ENCODE peak calls at places on chromosome 12, in four cellular contexts. A is K562, P is SK-N-SH, Z is WTC11. G is an unnamed sample.

GRCh38 chr12:16573652-16574077 is 32.3 kb downstream of the LMO3 start:
- DNase-seq in A (no peak), P (no peak), Z (peak), G (no peak)

GRCh38 chr12:107225626-107226025 is 132.3 kb upstream of the CRY1 start:
- DNase-seq in A (no peak), P (no peak), Z (peak), G (no peak)

GRCh38 chr12:111446044-111446581 is 40.4 kb downstream of the SH2B3 start:
- DNase-seq in A (peak), P (peak), Z (peak), G (no peak)

GRCh38 chr12:98955284-98955683 is 310.2 kb downstream of the APAF1 start:
- DNase-seq in A (peak), P (peak), Z (peak), G (no peak)

GRCh38 chr12:11885261-11886038 is 185.3 kb upstream of the BCL2L14 start:
- DNase-seq in A (no peak), P (no peak), Z (no peak), G (no peak)

GRCh38 chr12:120457133-120457532 is 10.9 kb downstream of the GATC start:
- DNase-seq in A (peak), P (peak), Z (peak), G (no peak)

GRCh38 chr12:52187640-52188039 is 4.2 kb downstream of the KRT80 start:
- DNase-seq in A (no peak), P (no peak), Z (no peak), G (no peak)

GRCh38 chr12:117134059-117134458 is 34.8 kb upstream of the TESC start:
- DNase-seq in A (no peak), P (no peak), Z (no peak), G (no peak)

GRCh38 chr12:113727651-113728061 is 238.5 kb downstream of the RBM19 start:
- DNase-seq in A (no peak), P (no peak), Z (no peak), G (no peak)

GRCh38 chr12:53208877-53209463 is 1.9 kb upstream of the ITGB7 start:
- DNase-seq in A (no peak), P (no peak), Z (no peak), G (no peak)

GRCh38 chr12:9372202-9372601 is 164.0 kb upstream of the PZP start:
- DNase-seq in A (no peak), P (no peak), Z (no peak), G (no peak)

GRCh38 chr12:100797246-100797645 is 2.7 kb downstream of the ANO4 start:
- DNase-seq in A (no peak), P (no peak), Z (no peak), G (no peak)
- TF ChIP-seq USF1 in A (no peak), P (no peak), Z (no peak), G (no peak)

GRCh38 chr12:49651855-49652254 is 28.5 kb downstream of the PRPF40B start:
- DNase-seq in A (no peak), P (no peak), Z (no peak), G (no peak)

GRCh38 chr12:49649892-49650291 is 26.5 kb downstream of the PRPF40B start:
- DNase-seq in A (no peak), P (no peak), Z (no peak), G (no peak)

GRCh38 chr12:49655595-49656236 is 32.4 kb downstream of the PRPF40B start:
- DNase-seq in A (no peak), P (no peak), Z (no peak), G (no peak)

GRCh38 chr12:49649445-49649844 is 26.1 kb downstream of the PRPF40B start:
- DNase-seq in A (no peak), P (no peak), Z (no peak), G (no peak)

GRCh38 chr12:49652921-49653520 is 29.7 kb downstream of the PRPF40B start:
- DNase-seq in A (no peak), P (no peak), Z (no peak), G (no peak)
- TF ChIP-seq USF1 in A (no peak), P (no peak), Z (no peak), G (no peak)

DNA sequence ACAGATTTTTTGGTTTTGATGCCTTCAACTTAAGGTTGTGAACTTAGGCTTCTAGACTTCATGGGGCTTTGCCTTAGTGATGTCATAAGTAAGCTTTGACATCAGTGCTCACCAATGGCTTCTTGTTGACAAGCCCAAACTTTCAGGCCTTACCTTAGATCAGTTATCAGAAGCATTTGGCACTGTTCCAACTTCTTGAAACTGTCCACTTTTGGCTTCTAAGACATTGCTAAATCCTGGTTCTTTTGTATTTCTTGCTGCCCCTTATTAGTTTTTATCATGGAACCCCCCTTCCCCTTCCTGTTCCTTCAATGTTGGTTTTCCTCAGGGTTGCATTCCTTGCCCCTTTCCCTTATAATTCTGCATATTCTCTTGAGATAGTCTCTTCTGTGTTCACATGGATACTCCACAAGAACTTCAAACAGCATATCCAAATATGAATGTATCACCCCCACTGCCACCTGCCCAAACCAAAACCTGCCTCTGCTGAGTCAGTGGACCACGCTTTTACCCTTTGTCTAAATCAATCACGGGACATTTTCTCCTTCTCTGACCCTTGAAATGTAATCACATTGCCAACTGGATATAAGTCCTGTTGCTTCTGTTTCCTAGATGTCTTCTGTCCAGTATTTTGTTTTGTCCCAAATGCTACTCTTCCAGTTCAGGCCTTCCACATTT is 7.9 kb downstream of the PFKM start:
- DNase-seq in A (no peak), P (no peak), Z (no peak), G (no peak)
- TF ChIP-seq USF1 in A (no peak), P (no peak), Z (no peak), G (no peak)

GRCh38 chr12:104213952-104214351 is 1.6 kb upstream of the TXNRD1 start:
- DNase-seq in A (no peak), P (peak), Z (no peak), G (no peak)
- TF ChIP-seq USF1 in A (no peak), P (no peak), Z (no peak), G (no peak)

GRCh38 chr12:108907861-108908302 is 28.0 kb downstream of the DAO start:
- DNase-seq in A (no peak), P (no peak), Z (no peak), G (no peak)
- TF ChIP-seq USF1 in A (no peak), P (no peak), Z (no peak), G (no peak)

GRCh38 chr12:54301428-54302045 is 722 bp upstream of the NFE2 start:
- DNase-seq in A (no peak), P (no peak), Z (peak), G (no peak)

GRCh38 chr12:54298904-54299303 is 1.9 kb downstream of the NFE2 start:
- DNase-seq in A (no peak), P (no peak), Z (no peak), G (no peak)

GRCh38 chr12:54299515-54300266 is 1.1 kb downstream of the NFE2 start:
- DNase-seq in A (no peak), P (no peak), Z (no peak), G (no peak)

GRCh38 chr12:54300267-54300731 is 516 bp downstream of the NFE2 start:
- DNase-seq in A (no peak), P (no peak), Z (no peak), G (no peak)

GRCh38 chr12:54300732-54301427 is at the start of gene NFE2:
- DNase-seq in A (peak), P (peak), Z (peak), G (no peak)
- TF ChIP-seq USF1 in A (no peak), P (no peak), Z (no peak), G (no peak)

DNA sequence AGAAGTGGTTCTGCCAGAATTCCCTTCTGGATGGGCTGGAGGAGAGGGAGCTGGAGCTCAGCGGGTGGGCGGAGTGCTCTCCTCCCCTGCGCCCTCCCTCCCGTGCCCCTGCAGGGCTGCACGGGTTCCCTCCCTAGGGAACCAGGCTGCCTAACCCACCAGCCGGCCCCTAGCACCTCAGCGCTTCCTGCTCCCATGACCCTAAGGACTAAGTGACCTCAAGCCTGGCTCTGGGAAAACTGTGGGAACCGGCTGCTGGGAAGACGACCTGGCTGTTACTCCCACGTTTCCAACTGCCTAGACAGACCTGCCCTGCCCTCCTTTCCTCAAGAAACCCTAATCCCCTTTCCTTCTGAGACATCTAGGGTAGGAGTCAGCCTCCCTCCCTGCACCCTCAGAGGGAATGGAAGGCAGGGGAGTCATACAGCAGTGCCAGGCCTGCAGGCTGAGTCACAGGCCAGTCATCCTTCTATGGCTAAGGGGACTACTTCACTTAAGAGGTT is 31.5 kb downstream of the SLC6A12 start:
- DNase-seq in A (no peak), P (no peak), Z (no peak), G (no peak)
- TF ChIP-seq USF1 in A (no peak), P (no peak), Z (no peak), G (no peak)

DNA sequence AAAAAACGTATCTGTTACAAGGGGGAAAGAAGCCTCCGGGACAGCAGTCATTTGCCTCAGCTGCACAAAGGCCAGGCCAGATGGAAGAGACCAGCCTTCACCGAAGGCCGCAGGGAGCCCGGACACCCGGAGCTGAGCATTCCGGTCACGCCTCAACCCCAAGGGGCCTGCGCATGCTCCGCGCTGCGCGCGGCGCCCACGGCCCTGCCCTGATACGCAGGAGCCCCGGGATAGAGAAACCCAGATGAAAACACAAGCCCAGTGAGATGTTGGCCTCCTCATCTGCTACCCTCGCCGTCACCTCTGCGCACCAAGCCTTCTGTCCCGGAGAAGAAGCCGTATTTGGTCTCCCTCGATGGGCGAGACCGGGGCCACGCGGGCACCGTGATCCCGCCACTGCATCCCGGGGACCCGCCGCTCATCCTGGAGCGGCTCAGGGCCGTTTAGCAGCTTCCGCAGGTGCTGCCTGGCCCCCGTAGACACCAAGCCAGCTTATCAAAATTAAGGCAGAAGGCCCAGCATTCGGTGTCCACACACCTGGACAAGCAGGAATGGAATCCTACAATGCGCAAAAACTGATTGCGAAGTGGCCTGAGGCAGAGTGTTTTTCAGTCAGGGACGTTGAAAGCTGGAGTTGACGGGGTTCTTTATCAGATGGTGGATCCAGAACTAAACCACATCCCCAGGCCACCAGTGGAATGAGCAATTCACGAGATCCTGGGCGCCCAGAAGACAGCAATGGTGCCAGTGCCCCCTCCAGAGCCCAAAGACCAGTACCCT is 2.6 kb downstream of the OR8S1 start:
- DNase-seq in A (no peak), P (no peak), Z (no peak), G (no peak)
- TF ChIP-seq USF1 in A (no peak), P (no peak), Z (no peak), G (no peak)

G was measured in GM12878.